ENCODE peak calls at places on chromosomes 16 and 17, in seven cellular contexts. R is left ventricle myocardium inferior; B is CD8-positive, alpha-beta memory T cell; H is Peyer's patch; Z is HCEC 1CT; O is NCI-H187; N is CD14-positive monocyte. U is an unnamed sample.

GRCh38 chr17:71628306-71628705 is 492.5 kb upstream of the SOX9 start:
- DNase-seq in R (no peak), B (no peak), H (no peak), Z (no peak), O (no peak), N (no peak), U (no peak)

GRCh38 chr16:89687092-89687940 is 827 bp downstream of the CDK10 start:
- DNase-seq in R (no peak), B (no peak), H (no peak), Z (peak; percentile 34), O (no peak), N (no peak), U (no peak)

GRCh38 chr16:58695368-58695767 is 10.8 kb upstream of the SLC38A7 start:
- DNase-seq in R (no peak), B (no peak), H (no peak), Z (no peak), O (no peak), N (no peak), U (no peak)

GRCh38 chr17:15456972-15457722 is 10.3 kb downstream of the CDRT4 start:
- DNase-seq in R (peak; percentile 59), B (no peak), H (no peak), Z (peak; percentile 54), O (no peak), N (no peak), U (no peak)

GRCh38 chr16:89921699-89922476 is 1.3 kb upstream of the TUBB3 start:
- DNase-seq in R (peak; percentile 82), B (no peak), H (peak; percentile 23), Z (peak; percentile 93), O (no peak), N (peak; percentile 53), U (peak; percentile 80)

GRCh38 chr16:29678691-29679267 is at the start of gene QPRT:
- DNase-seq in R (peak; percentile 46), B (no peak), H (no peak), Z (peak; percentile 36), O (no peak), N (no peak), U (peak; percentile 71)

GRCh38 chr16:11801481-11802021 is 4.5 kb upstream of the ZC3H7A start:
- DNase-seq in R (no peak), B (no peak), H (no peak), Z (peak; percentile 32), O (no peak), N (no peak), U (peak; percentile 15)

GRCh38 chr17:57833597-57833939 is 16.3 kb downstream of the MRPS23 start:
- DNase-seq in R (no peak), B (no peak), H (no peak), Z (no peak), O (no peak), N (no peak), U (no peak)

GRCh38 chr16:181668-182021 is 1.4 kb downstream of the HBQ1 start:
- DNase-seq in R (no peak), B (no peak), H (no peak), Z (no peak), O (no peak), N (no peak), U (no peak)

GRCh38 chr16:84990782-84991181 is 20.6 kb downstream of the ZDHHC7 start:
- DNase-seq in R (no peak), B (no peak), H (no peak), Z (no peak), O (no peak), N (no peak), U (no peak)

GRCh38 chr17:80441133-80441578 is 26.2 kb downstream of the ENDOV start:
- DNase-seq in R (peak; percentile 34), B (peak; percentile 52), H (no peak), Z (no peak), O (no peak), N (peak; percentile 45), U (no peak)

GRCh38 chr17:79011451-79012147 is 2.0 kb upstream of the CANT1 start:
- DNase-seq in R (no peak), B (no peak), H (no peak), Z (peak; percentile 81), O (no peak), N (no peak), U (no peak)

U was measured in upper lobe of right lung.